ENCODE peak calls at places on chromosomes 3 and 15, in four cellular contexts. P, W, Q and V are unnamed samples.

GRCh38 chr3:115388166-115388565 is 235.1 kb upstream of the GAP43 start:
- DNase-seq in P (no peak), W (peak), Q (no peak), V (no peak)

GRCh38 chr15:36275656-36276055 is 303.8 kb upstream of the CDIN1 start:
- DNase-seq in P (no peak), Q (no peak), W (no peak), V (no peak)

GRCh38 chr3:119492128-119492527 is 6.2 kb upstream of the TIMMDC1 start:
- DNase-seq in P (no peak), W (no peak), Q (no peak), V (no peak)

GRCh38 chr3:61688307-61688695 is 126.9 kb downstream of the PTPRG start:
- DNase-seq in Q (no peak), P (no peak), W (no peak), V (no peak)

GRCh38 chr3:4994823-4995499 is 15.7 kb downstream of the BHLHE40 start:
- DNase-seq in Q (peak), P (no peak), W (no peak), V (peak)

GRCh38 chr15:55196011-55196410 is 730 bp downstream of the RSL24D1 start:
- DNase-seq in P (no peak), Q (no peak), W (no peak), V (no peak)

GRCh38 chr3:119098620-119099222 is 47.2 kb upstream of the TEX55 start:
- DNase-seq in W (no peak), Q (no peak), P (no peak), V (no peak)

GRCh38 chr3:16322189-16322588 is 57.2 kb downstream of the OXNAD1 start:
- DNase-seq in W (no peak), P (no peak), Q (no peak), V (no peak)

GRCh38 chr15:62906627-62907026 is 135.9 kb upstream of the TPM1 start:
- DNase-seq in Q (no peak), P (no peak), W (no peak), V (no peak)

GRCh38 chr3:58021962-58022361 is 13.7 kb downstream of the FLNB start:
- DNase-seq in P (no peak), W (no peak), Q (no peak), V (no peak)

GRCh38 chr3:111471851-111472250 is 70.1 kb upstream of the CD96 start:
- DNase-seq in P (no peak), W (no peak), Q (no peak), V (no peak)

GRCh38 chr3:45165497-45166282 is 19.5 kb upstream of the CDCP1 start:
- DNase-seq in P (no peak), W (no peak), Q (no peak), V (no peak)

GRCh38 chr3:45166283-45166879 is 20.2 kb upstream of the CDCP1 start:
- DNase-seq in P (no peak), Q (no peak), W (no peak), V (no peak)

GRCh38 chr3:45164056-45164455 is 17.9 kb upstream of the CDCP1 start:
- DNase-seq in W (no peak), Q (no peak), P (no peak), V (no peak)

GRCh38 chr3:45167011-45167911 is 21.1 kb upstream of the CDCP1 start:
- DNase-seq in Q (peak), W (peak), P (peak), V (peak)

GRCh38 chr3:45163481-45163880 is 17.3 kb upstream of the CDCP1 start:
- DNase-seq in W (no peak), Q (no peak), P (no peak), V (no peak)
- H3K27ac ChIP-seq in W (no peak), Q (no peak), P (no peak), V (no peak)

DNA sequence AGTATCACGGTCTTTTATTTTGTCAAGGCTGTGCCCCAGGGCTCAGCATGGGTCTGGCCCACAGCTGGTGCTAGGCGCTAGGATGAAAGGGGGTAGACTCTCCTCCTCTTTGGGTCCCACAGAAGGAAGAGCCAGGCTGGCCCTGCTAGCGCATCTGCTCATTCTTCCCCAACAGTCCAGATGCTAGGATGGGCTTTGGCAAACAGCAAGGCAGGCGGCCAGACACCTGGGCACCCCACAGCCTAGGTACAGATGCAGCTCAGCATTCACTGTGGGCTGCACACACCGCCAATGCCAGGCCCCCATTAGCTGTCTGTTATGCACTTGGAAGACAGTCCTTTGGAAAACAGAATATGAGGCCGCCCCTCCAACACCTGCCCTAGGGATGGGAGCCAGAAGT is 14.0 kb downstream of the NTRK3 start:
- DNase-seq in W (no peak), P (no peak), Q (no peak), V (no peak)
- TF ChIP-seq POLR2A in W (no peak), P (no peak), Q (no peak), V (no peak)

GRCh38 chr15:74809242-74809641 is 3.4 kb upstream of the LMAN1L start:
- DNase-seq in P (no peak), W (no peak), Q (no peak), V (no peak)
- TF ChIP-seq CTCF in P (no peak), W (no peak), Q (no peak), V (no peak)

GRCh38 chr3:123317716-123318115 is 116.0 kb downstream of the SEC22A start:
- DNase-seq in Q (no peak), W (no peak), P (no peak), V (no peak)

GRCh38 chr3:123313889-123314288 is 112.1 kb downstream of the SEC22A start:
- DNase-seq in W (no peak), P (no peak), Q (no peak), V (no peak)

GRCh38 chr3:123314409-123315270 is 112.9 kb downstream of the SEC22A start:
- DNase-seq in Q (no peak), W (no peak), P (no peak), V (no peak)

GRCh38 chr3:123312331-123313265 is 110.9 kb downstream of the SEC22A start:
- DNase-seq in W (no peak), Q (no peak), P (no peak), V (no peak)

GRCh38 chr3:123315271-123315595 is 113.5 kb downstream of the SEC22A start:
- DNase-seq in Q (no peak), P (no peak), W (no peak), V (no peak)
- H3K27ac ChIP-seq in Q (no peak), P (no peak), W (no peak), V (no peak)

GRCh38 chr15:75043509-75044257 is 20.3 kb downstream of the PPCDC start:
- DNase-seq in W (peak), P (peak), Q (peak), V (peak)
- TF ChIP-seq POLR2A in W (peak), P (peak), Q (no peak), V (no peak)

GRCh38 chr3:38996193-38996592 is 55.6 kb downstream of the SCN11A start:
- DNase-seq in Q (no peak), P (no peak), W (no peak), V (no peak)

GRCh38 chr3:39005295-39005694 is 46.4 kb downstream of the SCN11A start:
- DNase-seq in Q (no peak), W (no peak), P (no peak), V (no peak)

GRCh38 chr3:38998086-38998485 is 53.7 kb downstream of the SCN11A start:
- DNase-seq in W (no peak), Q (no peak), P (no peak), V (no peak)

GRCh38 chr3:39000008-39000450 is 51.7 kb downstream of the SCN11A start:
- DNase-seq in W (no peak), Q (no peak), P (no peak), V (no peak)
- TF ChIP-seq CTCF in W (peak), Q (peak), P (no peak), V (peak)

DNA sequence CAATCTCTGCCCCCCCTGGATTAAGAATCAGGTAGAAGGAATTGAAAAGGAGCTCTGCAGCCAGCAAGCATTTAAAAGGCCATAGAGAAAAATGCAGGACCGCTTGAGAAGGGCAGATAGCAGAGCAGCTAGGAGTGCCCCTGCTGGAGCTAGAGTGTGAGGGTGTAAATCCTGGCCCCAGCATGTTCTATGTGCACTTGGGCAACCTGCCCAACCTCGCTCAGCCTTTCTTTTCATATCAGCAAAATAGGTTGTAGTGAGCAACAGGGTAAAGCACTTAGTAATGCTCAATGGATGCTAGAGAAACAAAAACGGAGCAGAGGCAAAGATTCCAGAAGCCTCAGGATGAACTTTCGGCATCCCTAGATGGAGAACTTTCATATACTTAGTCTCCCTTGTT is 25.0 kb upstream of the THBS1 start:
- DNase-seq in P (no peak), W (no peak), Q (no peak), V (no peak)
- H3K27ac ChIP-seq in P (no peak), W (no peak), Q (no peak), V (no peak)